ENCODE peak calls at places on chromosomes 4 and X, in five cellular contexts. U is lower leg skin; Z is CD8-positive, alpha-beta T cell; K is astrocyte of the spinal cord; B is foreskin fibroblast. A is an unnamed sample.

GRCh38 chr4:147122697-147123472 is 177.2 kb upstream of the TTC29 start:
- DNase-seq in U (no peak), Z (no peak), K (no peak), B (no peak), A (no peak)

GRCh38 chr4:10089346-10089745 is 27.3 kb downstream of the WDR1 start:
- DNase-seq in U (no peak), Z (no peak), K (no peak), B (no peak), A (no peak)

GRCh38 chr4:8594097-8595038 is 1.8 kb downstream of the CPZ start:
- DNase-seq in U (no peak), Z (no peak), K (peak; percentile 70), B (peak; percentile 62), A (peak; percentile 16)

GRCh38 chr4:12173496-12173895 is 744.8 kb upstream of the HS3ST1 start:
- DNase-seq in U (no peak), Z (no peak), K (no peak), B (no peak), A (no peak)

GRCh38 chrX:71068052-71068918 is at the start of gene SNX12:
- DNase-seq in U (peak; percentile 97), Z (peak; percentile 81), K (peak; percentile 93), B (peak; percentile 94), A (peak; percentile 87)

GRCh38 chrX:115017455-115017854 is at the start of gene IL13RA2:
- DNase-seq in U (no peak), Z (no peak), K (no peak), B (no peak), A (no peak)

GRCh38 chr4:117817316-117817715 is 217.0 kb upstream of the NDST3 start:
- DNase-seq in U (no peak), Z (no peak), K (peak; percentile 22), B (no peak), A (no peak)

GRCh38 chrX:42776195-42776594 is 1.8 kb downstream of the PPP1R2C start:
- DNase-seq in U (no peak), Z (no peak), K (no peak), B (no peak), A (no peak)

GRCh38 chrX:44088755-44089154 is 115.6 kb upstream of the NDP start:
- DNase-seq in U (no peak), Z (no peak), K (no peak), B (no peak), A (no peak)

GRCh38 chrX:10126044-10126443 is 30.7 kb upstream of the CLCN4 start:
- DNase-seq in U (no peak), Z (no peak), K (no peak), B (no peak), A (no peak)

GRCh38 chrX:107576841-107577240 is 51.5 kb upstream of the PRPS1 start:
- DNase-seq in U (no peak), Z (no peak), K (no peak), B (no peak), A (no peak)

GRCh38 chr4:89299153-89299789 is 8.3 kb downstream of the GPRIN3 start:
- DNase-seq in U (no peak), Z (no peak), K (no peak), B (no peak), A (no peak)

GRCh38 chr4:156581282-156581681 is 390.3 kb downstream of the PDGFC start:
- DNase-seq in U (no peak), Z (no peak), K (no peak), B (no peak), A (no peak)

GRCh38 chrX:3763111-3763510 is 49.7 kb upstream of the PRKX start:
- DNase-seq in U (no peak), Z (no peak), K (no peak), B (no peak), A (no peak)

GRCh38 chr4:85823295-85823694 is 348.3 kb downstream of the ARHGAP24 start:
- DNase-seq in U (no peak), Z (no peak), K (peak; percentile 50), B (no peak), A (peak; percentile 6)

GRCh38 chr4:57080781-57081650 is 29.2 kb downstream of the IGFBP7 start:
- DNase-seq in U (no peak), Z (no peak), K (peak; percentile 99), B (peak; percentile 95), A (peak; percentile 98)

GRCh38 chr4:185219551-185220344 is 10.3 kb downstream of the SNX25 start:
- DNase-seq in U (no peak), Z (no peak), K (peak; percentile 81), B (peak; percentile 70), A (no peak)

GRCh38 chr4:54556081-54556480 is 101.7 kb upstream of the KIT start:
- DNase-seq in U (no peak), Z (no peak), K (no peak), B (no peak), A (no peak)

GRCh38 chrX:67700607-67701006 is 156.8 kb downstream of the AR start:
- DNase-seq in U (no peak), Z (no peak), K (no peak), B (no peak), A (no peak)

GRCh38 chrX:151871244-151871643 is 41.4 kb upstream of the MAGEA4 start:
- DNase-seq in U (no peak), Z (no peak), K (peak; percentile 91), B (peak; percentile 75), A (peak; percentile 46)

GRCh38 chrX:120549483-120550452 is 11.0 kb downstream of the CUL4B start:
- DNase-seq in U (no peak), Z (no peak), K (peak; percentile 91), B (peak; percentile 83), A (peak; percentile 59)

GRCh38 chr4:26584725-26585124 is 841 bp downstream of the TBC1D19 start:
- DNase-seq in U (no peak), Z (no peak), K (no peak), B (no peak), A (no peak)

DNA sequence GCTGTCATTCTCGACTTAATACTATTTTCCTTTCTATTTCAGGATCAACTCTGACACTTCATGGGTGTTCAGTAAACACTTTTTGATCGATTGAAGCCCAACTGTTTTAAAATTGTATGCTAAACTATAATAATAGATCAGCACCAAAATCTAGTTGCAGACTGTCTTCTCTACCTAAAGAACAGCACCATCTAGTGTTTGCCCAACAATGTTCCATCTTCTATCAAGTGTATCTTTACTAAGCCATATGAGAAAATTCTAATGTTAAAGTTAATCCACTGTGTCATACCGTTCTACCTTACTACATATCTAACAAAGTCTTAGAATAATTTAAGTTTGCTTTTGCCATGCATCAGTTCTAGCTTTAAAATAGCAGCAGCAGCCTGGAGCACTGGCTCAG is 113.0 kb upstream of the PRDX4 start:
- DNase-seq in U (no peak), Z (no peak), K (peak; percentile 60), B (peak; percentile 7), A (no peak)
- TF ChIP-seq CTCF in U (no peak), Z (no peak), K (peak; percentile 38), B (peak; percentile 25), A (peak; percentile 51)

DNA sequence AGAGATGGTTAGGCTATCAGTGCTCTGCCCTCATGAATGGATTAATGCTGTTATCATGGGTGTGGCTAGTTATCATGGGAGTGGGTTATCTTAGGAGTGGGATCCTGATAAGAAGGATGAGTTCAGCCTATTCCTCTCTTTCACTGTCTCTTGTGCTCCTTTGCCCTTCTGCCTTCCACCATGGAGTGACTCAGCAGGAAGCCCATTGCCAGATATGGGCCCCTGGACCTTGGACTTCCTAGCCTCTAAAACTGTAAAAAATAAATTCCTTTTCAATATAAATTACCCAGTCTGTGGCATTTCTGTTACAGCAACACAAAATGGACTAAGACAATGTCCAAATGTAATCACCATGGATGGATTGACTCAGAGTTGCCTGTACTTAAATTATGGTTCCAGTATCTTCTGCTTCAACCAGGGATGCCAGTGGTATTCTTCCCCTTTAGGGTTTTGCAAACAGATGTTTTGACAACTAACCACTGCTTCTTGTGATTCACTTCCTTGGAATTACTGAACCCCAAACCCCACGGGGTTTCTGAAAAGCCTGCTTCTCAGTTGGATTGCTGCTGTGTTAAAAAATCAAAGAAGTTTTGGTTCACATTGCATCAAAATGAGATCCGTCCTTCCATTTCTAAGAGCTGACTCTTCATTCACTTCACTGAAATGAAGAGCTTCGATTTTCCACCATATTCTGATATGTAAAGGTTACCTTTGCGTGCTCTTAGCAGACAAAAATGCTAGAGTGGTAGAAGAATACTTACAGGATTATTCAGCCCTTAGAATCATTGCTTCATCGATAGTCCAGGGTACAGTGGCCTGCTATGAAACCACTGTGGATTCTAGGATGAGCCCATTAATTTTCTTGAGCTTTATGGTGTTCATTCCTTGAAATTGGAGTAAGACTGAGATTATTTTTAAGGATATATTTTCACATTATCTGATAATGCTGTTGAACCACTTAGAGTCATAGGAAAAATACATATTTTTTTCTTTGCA is 107.7 kb downstream of the FRMPD4 start:
- DNase-seq in U (no peak), Z (no peak), K (peak; percentile 73), B (peak; percentile 56), A (no peak)
- H3K4me3 ChIP-seq in U (no peak overlapping the region), Z (no peak overlapping the region), K (no peak overlapping the region), B (no peak overlapping the region), A (no peak overlapping the region)

GRCh38 chrX:16212436-16212835 is 45.2 kb downstream of the MAGEB17 start:
- DNase-seq in U (no peak), Z (no peak), K (no peak), B (no peak), A (no peak)
- TF ChIP-seq CTCF in U (no peak), Z (no peak), K (peak; percentile 36), B (peak; percentile 16), A (peak; percentile 50)

GRCh38 chr4:112900416-112900815 is 149.0 kb upstream of the ANK2 start:
- DNase-seq in U (no peak), Z (no peak), K (no peak), B (no peak), A (no peak)

GRCh38 chr4:112908511-112908910 is 140.9 kb upstream of the ANK2 start:
- DNase-seq in U (no peak), Z (no peak), K (peak; percentile 54), B (no peak), A (no peak)

GRCh38 chr4:112910109-112910736 is 139.2 kb upstream of the ANK2 start:
- DNase-seq in U (no peak), Z (no peak), K (peak; percentile 79), B (peak; percentile 42), A (peak; percentile 58)

GRCh38 chr4:112905728-112906127 is 143.7 kb upstream of the ANK2 start:
- DNase-seq in U (no peak), Z (no peak), K (no peak), B (no peak), A (no peak)
- H3K4me3 ChIP-seq in U (no peak overlapping the region), Z (no peak overlapping the region), K (no peak overlapping the region), B (no peak overlapping the region), A (no peak overlapping the region)

DNA sequence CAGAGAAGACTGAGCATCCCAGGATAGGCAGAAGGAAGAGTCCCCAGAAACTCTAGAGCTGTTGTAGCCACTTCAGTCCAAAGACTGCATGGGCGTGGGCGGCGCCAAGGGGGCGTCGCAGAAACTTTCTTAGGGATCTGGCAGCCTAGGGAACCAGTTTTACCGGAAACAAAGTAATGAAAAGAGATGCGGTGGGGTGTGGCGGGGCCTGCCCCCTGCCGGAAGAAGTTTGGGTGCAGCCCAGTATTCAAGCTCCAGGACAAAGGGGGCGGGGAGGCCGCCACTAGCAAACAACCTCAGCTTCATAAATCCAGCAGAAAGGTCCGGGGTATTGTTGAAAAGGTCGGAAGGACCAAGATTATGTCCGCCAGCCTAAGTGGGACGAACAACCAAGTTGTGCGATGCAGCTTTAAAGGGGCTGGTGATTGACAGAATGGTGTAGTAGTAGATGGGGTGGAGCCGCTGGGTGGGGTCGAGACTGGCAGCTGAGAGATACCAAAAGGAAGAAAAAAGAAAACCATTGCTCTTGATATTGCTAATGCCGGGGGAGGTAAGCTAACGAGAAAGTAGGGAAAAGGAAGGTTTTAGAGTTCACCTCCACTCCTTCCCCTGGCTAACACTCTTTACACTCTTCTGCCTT is 190.5 kb downstream of the RRAGB start:
- DNase-seq in U (peak; percentile 86), Z (peak; percentile 16), K (peak; percentile 37), B (no peak), A (no peak)
- TF ChIP-seq CTCF in U (no peak), Z (peak; percentile 44), K (no peak), B (peak; percentile 43), A (no peak)

A was measured in retinal pigment epithelial cell.